ENCODE peak calls at places on chromosome 17, in eight cellular contexts. O, X, A, E, J, N, D and T are unnamed samples.
A peak's percentile ranks its signal among the peaks of the same experiment; 100 is the strongest.

GRCh38 chr17:40015998-40016691 is 905 bp downstream of the CSF3 start:
- DNase-seq in A (no peak), E (no peak), J (no peak), N (no peak), D (no peak), X (no peak), O (no peak), T (no peak)

GRCh38 chr17:59149841-59150511 is 5.0 kb downstream of the SKA2 start:
- DNase-seq in J (no peak), A (no peak), D (no peak), O (no peak), X (no peak), E (no peak), N (no peak), T (no peak)

GRCh38 chr17:81380682-81381518 is 14.4 kb upstream of the BAHCC1 start:
- DNase-seq in D (no peak), X (peak; percentile 13), N (no peak), J (no peak), A (no peak), O (peak; percentile 51), E (no peak), T (no peak)

GRCh38 chr17:82216301-82217119 is 3.9 kb upstream of the CCDC57 start:
- DNase-seq in A (no peak), O (peak; percentile 58), E (peak; percentile 16), J (peak; percentile 52), X (peak; percentile 74), D (peak; percentile 75), N (peak; percentile 87), T (peak; percentile 74)

GRCh38 chr17:27733771-27734170 is 66.6 kb downstream of the NOS2 start:
- DNase-seq in O (no peak), X (no peak), A (no peak), J (no peak), N (no peak), D (no peak), E (no peak), T (no peak)

GRCh38 chr17:5557485-5557884 is 26.8 kb downstream of the NLRP1 start:
- DNase-seq in E (no peak), O (no peak), J (no peak), D (peak; percentile 72), N (peak; percentile 22), A (no peak), X (no peak), T (no peak)

GRCh38 chr17:28745777-28746473 is 2.1 kb downstream of the TRAF4 start:
- DNase-seq in O (no peak), X (no peak), A (no peak), J (no peak), E (no peak), N (no peak), D (peak; percentile 90), T (no peak)

GRCh38 chr17:73369126-73369525 is 57.3 kb upstream of the CDC42EP4 start:
- DNase-seq in A (no peak), E (peak; percentile 87), N (no peak), D (no peak), O (peak; percentile 18), X (no peak), J (no peak), T (no peak)

GRCh38 chr17:81329927-81330883 is 35.1 kb upstream of the SLC38A10 start:
- DNase-seq in N (no peak), X (no peak), O (no peak), D (no peak), E (peak; percentile 59), A (no peak), J (no peak), T (no peak)

GRCh38 chr17:42266918-42267766 is 9.0 kb downstream of the STAT5B start:
- DNase-seq in D (peak; percentile 64), E (no peak), X (no peak), O (no peak), A (no peak), J (peak; percentile 42), N (no peak), T (no peak)